ENCODE peak calls at places on chromosomes 7 and 10, in seven cellular contexts. Y, H, C, X, D, A and J are unnamed samples.

GRCh38 chr7:94049615-94050014 is 45.5 kb upstream of the BET1 start:
- DNase-seq in Y (no peak), H (no peak), C (no peak), X (no peak), D (no peak), A (no peak), J (no peak)

GRCh38 chr7:156089222-156089621 is 277.0 kb upstream of the SHH start:
- DNase-seq in Y (peak), H (no peak), C (no peak), X (no peak), D (no peak), A (no peak), J (no peak)

GRCh38 chr7:40945788-40946187 is 757.1 kb downstream of the INHBA start:
- DNase-seq in Y (no peak), H (no peak), C (no peak), X (no peak), D (no peak), A (no peak), J (no peak)

GRCh38 chr10:64394744-64395143 is 873.5 kb downstream of the REEP3 start:
- DNase-seq in Y (no peak), H (no peak), C (no peak), X (no peak), D (no peak), A (no peak), J (no peak)

GRCh38 chr7:22943997-22944396 is 69.9 kb downstream of the HYCC1 start:
- DNase-seq in Y (no peak), H (no peak), C (no peak), X (no peak), D (no peak), A (no peak), J (no peak)

GRCh38 chr10:70905071-70906021 is 17.0 kb upstream of the PCBD1 start:
- DNase-seq in Y (no peak), H (no peak), C (no peak), X (peak), D (no peak), A (no peak), J (no peak)

GRCh38 chr7:112509390-112509789 is 28.6 kb downstream of the LSMEM1 start:
- DNase-seq in Y (no peak), H (no peak), C (no peak), X (no peak), D (no peak), A (no peak), J (no peak)

GRCh38 chr7:72785166-72785955 is 42.6 kb downstream of the TYW1B start:
- DNase-seq in Y (no peak), H (no peak), C (no peak), X (no peak), D (no peak), A (no peak), J (no peak)

GRCh38 chr10:87675396-87676376 is 16.0 kb downstream of the PAPSS2 start:
- DNase-seq in Y (no peak), H (no peak), C (peak), X (no peak), D (no peak), A (no peak), J (no peak)

GRCh38 chr10:127012769-127013152 is 107.5 kb downstream of the DOCK1 start:
- DNase-seq in Y (no peak), H (no peak), C (no peak), X (no peak), D (peak), A (no peak), J (peak)

GRCh38 chr7:22647451-22648257 is 79.3 kb upstream of the IL6 start:
- DNase-seq in Y (no peak), H (no peak), C (peak), X (no peak), D (no peak), A (no peak), J (no peak)

GRCh38 chr7:155414508-155414907 is 43.4 kb upstream of the EN2 start:
- DNase-seq in Y (no peak), H (no peak), C (no peak), X (no peak), D (no peak), A (no peak), J (no peak)

GRCh38 chr10:60238408-60239100 is 151.1 kb downstream of the ANK3 start:
- DNase-seq in Y (no peak), H (no peak), C (no peak), X (peak), D (no peak), A (no peak), J (peak)